ENCODE peak calls at places on chromosomes 7 and 10, in five cellular contexts. P, R, X, D and G are unnamed samples. For H3K27me3, the result is how much of the 10 kb centered on the place peaks cover.

GRCh38 chr10:69647101-69647500 is 17.1 kb downstream of the FAM241B start:
- DNase-seq in R (no peak), P (no peak), D (peak), X (no peak), G (no peak)

GRCh38 chr10:33716461-33717267 is 382.2 kb upstream of the NRP1 start:
- DNase-seq in R (no peak), X (no peak), D (no peak), P (no peak), G (no peak)

GRCh38 chr7:79837915-79838314 is 296.7 kb upstream of the GNAI1 start:
- DNase-seq in X (no peak), D (no peak), R (no peak), P (no peak), G (no peak)

GRCh38 chr7:585229-585711 is 65.6 kb upstream of the PDGFA start:
- DNase-seq in X (peak), P (no peak), R (peak), D (no peak), G (no peak)

GRCh38 chr7:1087462-1087809 is 477 bp upstream of the GPER1 start:
- DNase-seq in D (no peak), P (peak), X (no peak), R (no peak), G (no peak)

GRCh38 chr7:116610210-116610609 is 61.8 kb upstream of the MET start:
- DNase-seq in D (no peak), P (peak), X (no peak), R (no peak), G (no peak)

GRCh38 chr10:8817303-8817702 is 762.8 kb downstream of the GATA3 start:
- DNase-seq in D (no peak), X (no peak), P (no peak), R (no peak), G (no peak)

GRCh38 chr7:27241189-27242045 is 1.2 kb upstream of the EVX1 start:
- DNase-seq in D (peak), P (no peak), R (no peak), X (no peak), G (no peak)

GRCh38 chr7:66359656-66360211 is 154.6 kb downstream of the TPST1 start:
- DNase-seq in R (no peak), D (no peak), X (no peak), P (no peak), G (no peak)

DNA sequence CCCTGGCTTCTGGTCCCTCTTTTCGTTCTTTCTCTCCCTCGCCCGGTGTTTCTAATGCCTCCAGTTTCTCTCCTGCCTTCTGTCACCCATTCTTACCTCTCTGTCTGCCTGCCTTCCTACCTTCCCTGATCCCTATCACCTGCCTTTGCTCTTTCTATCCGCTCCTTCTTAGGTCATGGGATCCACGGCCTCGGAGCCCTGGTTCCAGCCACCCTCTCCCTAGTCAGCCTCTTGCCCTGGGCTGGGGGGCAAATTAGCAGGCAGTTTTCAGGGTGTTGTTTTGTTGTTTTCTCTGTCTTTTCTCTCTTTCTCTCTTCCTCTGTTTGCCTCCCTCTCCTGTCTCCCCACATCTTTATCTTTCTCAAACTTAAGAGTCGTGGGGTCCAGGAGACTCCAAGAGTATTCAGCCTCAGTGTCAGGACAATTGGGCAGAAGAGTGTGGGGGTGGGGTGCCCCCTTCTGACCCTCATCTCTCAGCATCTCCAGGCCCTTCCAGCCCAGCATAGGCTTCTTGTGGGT is 1.1 kb downstream of the PAX2 start:
- DNase-seq in R (no peak), P (no peak), X (no peak), D (no peak), G (no peak)
- H3K27me3 ChIP-seq in R (under half), P (half or more), X (half or more), D (half or more), G (under half)

GRCh38 chr10:106830466-106830865 is 334.0 kb downstream of the SORCS1 start:
- DNase-seq in P (no peak), X (no peak), R (no peak), D (no peak), G (no peak)

DNA sequence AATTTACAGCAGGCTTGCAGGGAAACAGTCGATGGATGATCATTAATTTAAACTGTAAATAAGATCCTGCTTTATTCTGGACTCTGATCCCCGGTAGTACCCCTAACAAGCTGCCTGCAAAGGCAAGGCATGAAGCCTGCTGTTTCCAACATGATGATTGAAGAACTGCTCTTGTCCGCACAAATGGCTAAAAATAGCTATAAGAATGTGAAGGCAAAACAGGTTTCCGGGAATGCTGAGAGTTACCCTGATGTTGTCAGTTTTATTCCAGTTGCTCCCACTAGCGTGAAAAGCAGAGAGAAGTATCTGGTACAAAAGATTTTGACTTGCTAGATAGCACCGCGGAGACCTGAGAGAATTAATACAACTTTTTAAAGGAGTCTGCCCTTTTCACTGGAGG is 338.5 kb downstream of the SORCS1 start:
- DNase-seq in D (no peak), X (no peak), R (no peak), P (no peak), G (no peak)
- H3K27me3 ChIP-seq in D (under half), X (under half), R (under half), P (under half), G (under half)

GRCh38 chr10:117214401-117214800 is 17.1 kb downstream of the KCNK18 start:
- DNase-seq in X (no peak), R (no peak), D (no peak), P (peak), G (no peak)
- H3K27me3 ChIP-seq in X (under half), R (under half), D (under half), P (under half), G (under half)

DNA sequence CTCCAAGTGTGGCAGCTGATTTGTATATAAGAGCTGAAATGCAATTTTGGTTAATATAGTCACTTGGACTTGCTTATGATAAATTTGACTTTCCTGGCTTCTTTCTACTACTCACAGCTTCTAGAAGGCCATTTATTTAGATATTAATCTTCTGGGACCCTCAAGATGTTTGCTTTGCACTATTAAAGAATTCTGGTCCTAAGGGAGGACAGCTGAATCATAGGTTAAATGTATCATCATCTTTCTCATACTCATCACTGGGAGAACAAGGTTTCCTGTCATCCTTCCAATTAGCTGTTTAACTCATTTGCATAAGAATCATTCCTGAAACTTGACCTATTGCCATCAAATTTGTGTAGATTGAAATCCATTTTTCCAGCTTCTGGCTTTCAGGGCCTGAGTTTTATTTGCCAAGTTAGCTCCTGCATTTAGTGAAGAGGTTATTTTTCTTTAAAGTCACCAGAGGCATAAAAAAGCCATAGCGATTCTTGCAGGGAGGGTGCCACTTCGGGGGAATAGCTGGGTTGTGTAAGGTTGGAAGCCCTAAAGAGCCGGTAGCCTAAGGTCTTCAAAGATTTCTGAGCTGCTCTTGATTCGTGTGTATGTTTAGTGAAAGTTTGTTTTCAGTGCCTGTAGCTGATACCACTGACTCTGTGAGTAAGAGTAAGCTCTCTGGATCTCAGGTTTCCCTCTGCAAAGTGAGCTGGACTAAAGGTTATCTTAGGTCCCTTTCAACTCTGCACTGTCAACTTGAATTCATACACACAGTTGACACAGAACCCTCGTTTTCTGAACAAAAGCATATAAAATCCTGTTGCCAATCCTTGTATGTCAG is 4.2 kb downstream of the MAP3K8 start:
- DNase-seq in X (no peak), R (no peak), P (peak), D (no peak), G (no peak)
- H3K27me3 ChIP-seq in X (under half), R (under half), P (under half), D (under half), G (under half)

DNA sequence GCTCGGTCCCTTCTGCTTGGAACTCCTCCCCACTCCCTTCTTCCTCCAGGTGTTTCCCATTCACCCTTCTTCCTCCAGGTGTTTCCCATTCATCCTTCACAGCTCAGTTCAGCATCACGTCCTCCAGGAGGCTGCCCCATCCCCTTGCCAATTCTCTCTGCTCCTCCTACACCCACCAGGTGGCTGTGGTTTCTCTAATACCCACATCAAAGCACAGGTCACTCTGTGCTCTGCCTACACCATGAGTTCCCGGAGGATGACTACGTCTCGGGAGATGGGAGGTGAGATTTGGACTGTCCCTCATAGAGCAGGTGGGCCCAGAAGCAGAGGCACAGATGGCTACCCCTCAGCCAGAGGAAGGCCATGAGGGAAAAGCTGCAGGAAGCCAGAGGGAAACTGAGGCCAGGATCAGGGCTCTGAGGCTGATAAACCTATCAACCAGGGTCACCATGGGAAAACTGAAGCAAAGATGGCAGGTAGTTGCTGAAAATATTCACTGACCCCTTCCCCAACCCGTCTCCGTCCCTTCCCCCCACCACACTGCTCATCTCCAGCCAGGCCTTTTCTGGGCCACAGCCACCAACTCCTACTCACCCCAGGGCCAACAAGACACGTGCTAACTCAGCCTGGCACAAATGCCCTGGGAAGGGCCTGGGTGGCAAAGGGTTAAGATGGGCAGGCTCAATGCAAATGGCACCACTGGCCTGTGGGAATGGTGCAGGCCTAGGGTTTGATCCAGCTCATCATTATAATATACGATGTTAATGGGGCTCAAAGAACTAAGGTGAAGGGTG is 56.6 kb upstream of the CPXM2 start:
- DNase-seq in P (no peak), R (no peak), D (no peak), X (no peak), G (no peak)
- H3K27me3 ChIP-seq in P (under half), R (under half), D (under half), X (under half), G (under half)

DNA sequence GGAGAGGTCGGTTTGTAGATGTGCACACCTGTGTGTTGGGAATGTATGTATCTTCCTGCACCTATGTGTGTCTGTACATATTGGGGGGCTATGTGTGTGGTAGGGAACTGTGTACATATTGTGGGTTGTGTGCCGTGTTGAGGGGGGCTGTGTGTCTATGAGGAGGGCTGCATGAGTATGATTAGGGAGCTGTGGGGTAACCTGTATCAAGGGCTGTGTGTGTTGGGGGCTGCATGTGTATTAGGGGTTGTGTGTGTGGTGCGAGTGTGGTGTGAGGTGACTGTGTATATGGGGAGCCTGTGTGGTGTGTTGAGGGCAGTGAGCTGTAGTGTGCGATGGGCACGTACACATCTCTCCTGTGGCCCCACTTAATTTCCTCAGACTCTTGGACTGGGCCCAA is 22.2 kb upstream of the PAX2 start:
- DNase-seq in D (peak), R (no peak), X (no peak), P (no peak), G (no peak)
- H3K27me3 ChIP-seq in D (half or more), R (under half), X (under half), P (half or more), G (under half)

DNA sequence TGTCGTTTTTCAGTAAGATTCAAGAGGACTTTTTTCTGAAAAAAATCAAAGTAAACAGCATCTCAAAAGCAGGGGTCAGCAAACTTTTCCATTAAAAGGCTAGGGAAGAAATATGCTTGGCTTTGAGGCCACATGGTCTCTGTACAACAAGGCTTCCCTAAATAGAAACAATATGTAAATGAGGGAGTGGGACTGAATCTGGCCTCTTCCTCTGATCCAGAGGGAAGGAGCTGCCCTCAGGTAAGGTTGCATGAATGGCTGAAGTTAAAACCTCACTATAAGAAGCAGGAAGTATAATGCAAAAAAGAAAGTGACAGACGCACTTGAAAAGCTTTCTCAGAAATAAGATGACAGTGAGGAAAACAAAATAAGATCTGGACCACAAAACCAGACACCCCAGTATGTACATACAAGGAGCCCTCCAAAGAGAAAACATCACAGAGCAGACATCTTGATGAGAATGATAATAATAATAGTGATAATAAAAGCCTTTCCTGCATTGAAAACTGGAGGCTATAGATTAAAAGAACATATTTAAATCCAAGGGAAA is 115.2 kb downstream of the PLXNA4 start:
- DNase-seq in D (no peak), R (no peak), X (no peak), P (no peak), G (no peak)
- H3K27me3 ChIP-seq in D (under half), R (under half), X (under half), P (under half), G (under half)

DNA sequence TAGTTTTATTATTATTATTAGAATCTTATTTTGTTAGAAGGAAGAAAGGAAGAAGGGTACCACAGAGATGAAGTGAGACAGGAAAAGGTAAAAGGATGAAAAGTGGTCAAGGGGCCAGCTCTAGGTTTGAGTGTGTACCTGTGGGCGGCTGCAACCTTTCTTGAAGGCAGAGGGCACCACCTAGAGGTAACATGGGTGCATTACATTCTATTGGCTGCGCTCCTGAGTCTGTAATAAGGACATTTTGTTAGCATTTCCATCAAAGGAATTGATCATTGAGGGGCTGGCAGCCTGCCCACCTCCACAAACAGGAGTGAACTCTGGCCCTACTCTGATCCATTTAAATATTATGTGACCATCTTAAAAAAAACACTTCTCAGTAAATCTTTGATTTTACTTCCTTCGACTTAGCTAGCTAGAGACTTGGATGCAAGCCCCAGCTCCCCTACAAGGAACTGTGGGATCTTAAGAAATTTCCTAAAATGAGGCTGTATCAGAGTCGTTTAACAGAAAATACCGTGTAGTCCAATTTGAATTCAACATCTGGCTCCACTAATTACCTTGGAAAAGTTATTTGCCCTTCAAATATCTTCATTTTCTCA is 610.4 kb downstream of the IPMK start:
- DNase-seq in R (no peak), X (no peak), D (peak), P (peak), G (peak)
- H3K27me3 ChIP-seq in R (under half), X (under half), D (under half), P (under half), G (under half)

DNA sequence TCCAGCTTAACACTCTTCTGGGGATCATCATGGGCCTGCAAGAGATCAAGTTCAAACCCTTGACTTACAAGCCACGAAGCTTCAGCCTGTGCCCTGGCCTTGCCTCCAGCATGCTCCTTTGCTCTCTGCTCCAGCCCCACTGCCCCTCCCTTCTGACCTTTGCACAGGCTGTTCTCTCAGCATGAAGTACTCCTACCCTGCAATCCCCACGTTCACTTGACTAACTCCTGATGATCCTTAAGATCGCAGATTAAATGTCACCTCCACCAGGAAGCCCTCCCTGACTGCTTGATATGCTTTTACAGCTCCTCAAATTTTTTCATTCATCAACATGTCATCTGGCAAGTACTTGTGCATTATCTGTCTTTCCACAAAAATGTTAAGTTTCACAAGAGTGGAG is 75.5 kb upstream of the SLF2 start:
- DNase-seq in R (no peak), D (no peak), X (no peak), P (no peak), G (no peak)
- H3K27me3 ChIP-seq in R (under half), D (half or more), X (under half), P (under half), G (under half)

GRCh38 chr7:155455132-155455693 is 2.7 kb upstream of the EN2 start:
- DNase-seq in D (peak), X (no peak), R (no peak), P (no peak), G (no peak)
- H3K27me3 ChIP-seq in D (half or more), X (half or more), R (under half), P (half or more), G (under half)